ENCODE peak calls at places on chromosomes 12 and 14, in seven cellular contexts. I is GM23248, F is fibroblast of lung, E is MM.1S, V is DND-41, K is mesenchymal stem cell, D is adipocyte. S is an unnamed sample.

GRCh38 chr12:9920451-9920850 is 11.7 kb downstream of the CLEC2A start:
- DNase-seq in I (no peak), F (no peak), E (no peak), V (no peak), K (no peak), D (no peak), S (no peak)

GRCh38 chr12:31496257-31496656 is 94.7 kb downstream of the DENND5B start:
- DNase-seq in I (peak; percentile 47), F (no peak), E (no peak), V (no peak), K (no peak), D (peak; percentile 48), S (no peak)

GRCh38 chr12:119512772-119513497 is 80.6 kb upstream of the TMEM233 start:
- DNase-seq in I (peak; percentile 27), F (no peak), E (no peak), V (peak; percentile 25), K (no peak), D (peak; percentile 25), S (peak; percentile 57)

GRCh38 chr12:119444462-119445044 is 110.0 kb downstream of the CCDC60 start:
- DNase-seq in I (peak; percentile 33), F (peak; percentile 2), E (peak; percentile 56), V (peak; percentile 58), K (no peak), D (peak; percentile 7), S (peak; percentile 88)

GRCh38 chr12:104513681-104514080 is 56.9 kb downstream of the CHST11 start:
- DNase-seq in I (no peak), F (no peak), E (no peak), V (no peak), K (no peak), D (no peak), S (peak; percentile 65)

GRCh38 chr12:64976131-64976530 is 145.0 kb downstream of the WIF1 start:
- DNase-seq in I (no peak), F (no peak), E (peak; percentile 50), V (no peak), K (no peak), D (no peak), S (no peak)

GRCh38 chr14:50247245-50247644 is 15.9 kb upstream of the SOS2 start:
- DNase-seq in I (no peak), F (no peak), E (no peak), V (no peak), K (no peak), D (no peak), S (no peak)

GRCh38 chr14:69226178-69226577 is 33.8 kb upstream of the GALNT16 start:
- DNase-seq in I (no peak), F (no peak), E (no peak), V (no peak), K (no peak), D (no peak), S (peak; percentile 23)

GRCh38 chr12:7638064-7638763 is 27.5 kb downstream of the APOBEC1 start:
- DNase-seq in I (no peak), F (no peak), E (peak; percentile 27), V (no peak), K (no peak), D (no peak), S (peak; percentile 90)

GRCh38 chr12:83156800-83157199 is 470.1 kb downstream of the TMTC2 start:
- DNase-seq in I (no peak), F (no peak), E (peak; percentile 18), V (no peak), K (no peak), D (no peak), S (no peak)

GRCh38 chr12:65464930-65465329 is 186.4 kb downstream of the MSRB3 start:
- DNase-seq in I (peak; percentile 85), F (peak; percentile 94), E (no peak), V (no peak), K (peak; percentile 80), D (peak; percentile 97), S (no peak)

DNA sequence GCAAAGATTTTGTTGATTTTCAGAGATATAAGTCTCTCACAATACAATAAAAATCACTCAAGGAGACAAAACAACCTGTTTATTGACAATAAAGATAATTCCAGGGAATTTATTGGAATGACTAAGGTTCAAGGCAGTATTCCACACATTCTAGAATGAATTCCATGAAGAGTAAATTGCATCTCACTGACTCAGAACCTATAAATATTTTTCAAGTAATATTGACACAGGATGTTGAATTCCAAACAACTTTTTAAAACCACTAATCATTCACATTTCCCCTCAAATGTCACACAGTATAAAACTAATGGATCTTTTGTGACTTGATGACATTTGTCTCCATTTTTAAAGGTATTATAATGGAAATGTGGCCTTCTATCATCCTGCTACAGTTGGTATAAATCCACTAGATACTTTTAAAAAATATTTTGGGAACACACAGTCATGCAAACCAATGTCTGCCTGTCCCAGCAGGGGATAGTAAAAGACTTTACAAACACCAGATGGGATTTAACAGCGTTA is 42.1 kb upstream of the LGR5 start:
- DNase-seq in I (peak; percentile 42), F (no peak), E (no peak), V (no peak), K (peak; percentile 6), D (peak; percentile 8), S (peak; percentile 5)
- H3K9ac ChIP-seq in I (no peak overlapping the region), F (no peak overlapping the region), E (no peak overlapping the region), V (no peak overlapping the region), K (peak overlapping the region; percentile 30), D (peak overlapping the region; percentile 48), S (no peak overlapping the region)

GRCh38 chr12:125023065-125023464 is 29.6 kb downstream of the BRI3BP start:
- DNase-seq in I (no peak), F (no peak), E (no peak), V (no peak), K (no peak), D (no peak), S (no peak)
- H3K9ac ChIP-seq in I (no peak overlapping the region), F (no peak overlapping the region), E (no peak overlapping the region), V (no peak overlapping the region), K (no peak overlapping the region), D (no peak overlapping the region), S (no peak overlapping the region)

GRCh38 chr14:75978249-75978731 is 3.5 kb downstream of the TGFB3 start:
- DNase-seq in I (peak; percentile 12), F (no peak), E (no peak), V (no peak), K (no peak), D (no peak), S (no peak)
- H3K9ac ChIP-seq in I (no peak overlapping the region), F (no peak overlapping the region), E (no peak overlapping the region), V (no peak overlapping the region), K (no peak overlapping the region), D (no peak overlapping the region), S (no peak overlapping the region)

DNA sequence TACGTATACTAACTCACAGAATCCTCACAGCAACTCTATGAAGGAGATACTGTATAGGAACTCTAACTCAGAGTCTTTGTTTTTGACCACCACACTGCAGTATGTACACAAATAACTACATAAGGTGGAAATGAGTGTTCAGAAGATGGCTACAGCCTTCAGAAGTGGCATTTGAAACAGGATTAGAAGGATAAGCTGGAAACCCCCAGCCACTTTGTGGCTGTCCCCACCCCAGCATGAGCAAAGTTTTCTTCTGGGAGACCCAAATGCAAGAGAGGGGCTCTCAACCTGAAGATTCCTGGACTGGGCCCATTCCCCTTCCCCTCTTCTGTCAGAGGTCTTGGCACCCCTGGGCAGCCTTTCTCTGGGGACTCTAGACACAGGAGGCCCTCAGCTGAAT is 43.2 kb upstream of the PNMA1 start:
- DNase-seq in I (no peak), F (no peak), E (no peak), V (no peak), K (no peak), D (no peak), S (no peak)
- H3K9ac ChIP-seq in I (peak overlapping the region; percentile 97), F (no peak overlapping the region), E (no peak overlapping the region), V (peak overlapping the region; percentile 85), K (peak overlapping the region; percentile 93), D (peak overlapping the region; percentile 92), S (no peak overlapping the region)

GRCh38 chr12:98808243-98808895 is 163.3 kb downstream of the APAF1 start:
- DNase-seq in I (no peak), F (no peak), E (no peak), V (no peak), K (no peak), D (no peak), S (no peak)
- H3K9ac ChIP-seq in I (no peak overlapping the region), F (no peak overlapping the region), E (no peak overlapping the region), V (no peak overlapping the region), K (no peak overlapping the region), D (no peak overlapping the region), S (no peak overlapping the region)

GRCh38 chr12:116535241-116535640 is 23.9 kb upstream of the MAP1LC3B2 start:
- DNase-seq in I (no peak), F (no peak), E (no peak), V (no peak), K (no peak), D (no peak), S (no peak)

GRCh38 chr12:116533343-116534248 is 25.6 kb upstream of the MAP1LC3B2 start:
- DNase-seq in I (peak; percentile 78), F (peak; percentile 94), E (peak; percentile 57), V (peak; percentile 88), K (peak; percentile 90), D (peak; percentile 83), S (peak; percentile 93)

GRCh38 chr12:116532428-116532827 is 26.8 kb upstream of the MAP1LC3B2 start:
- DNase-seq in I (no peak), F (no peak), E (no peak), V (no peak), K (no peak), D (no peak), S (no peak)

GRCh38 chr12:116534341-116535121 is 24.6 kb upstream of the MAP1LC3B2 start:
- DNase-seq in I (peak; percentile 30), F (peak; percentile 83), E (no peak), V (no peak), K (peak; percentile 61), D (no peak), S (peak; percentile 68)

GRCh38 chr12:116532986-116533342 is 26.2 kb upstream of the MAP1LC3B2 start:
- DNase-seq in I (no peak), F (no peak), E (no peak), V (no peak), K (no peak), D (no peak), S (no peak)
- H3K9ac ChIP-seq in I (no peak overlapping the region), F (no peak overlapping the region), E (no peak overlapping the region), V (peak overlapping the region; percentile 62), K (no peak overlapping the region), D (no peak overlapping the region), S (no peak overlapping the region)

GRCh38 chr12:113220593-113221180 is 577 bp upstream of the TPCN1 start:
- DNase-seq in I (peak; percentile 48), F (no peak), E (no peak), V (no peak), K (no peak), D (peak; percentile 30), S (no peak)
- H3K9ac ChIP-seq in I (peak overlapping the region; percentile 75), F (peak overlapping the region; percentile 43), E (peak overlapping the region; percentile 38), V (peak overlapping the region; percentile 51), K (peak overlapping the region; percentile 97), D (peak overlapping the region; percentile 66), S (peak overlapping the region; percentile 26)

GRCh38 chr12:22285871-22286270 is 48.6 kb downstream of the ST8SIA1 start:
- DNase-seq in I (peak; percentile 32), F (no peak), E (no peak), V (no peak), K (no peak), D (no peak), S (no peak)

GRCh38 chr12:22289250-22289649 is 45.3 kb downstream of the ST8SIA1 start:
- DNase-seq in I (no peak), F (no peak), E (no peak), V (no peak), K (no peak), D (no peak), S (no peak)

GRCh38 chr12:22286569-22286968 is 47.9 kb downstream of the ST8SIA1 start:
- DNase-seq in I (peak; percentile 79), F (peak; percentile 84), E (no peak), V (no peak), K (peak; percentile 77), D (peak; percentile 75), S (no peak)

GRCh38 chr12:22287056-22287455 is 47.5 kb downstream of the ST8SIA1 start:
- DNase-seq in I (peak; percentile 10), F (no peak), E (no peak), V (no peak), K (peak; percentile 14), D (no peak), S (no peak)

GRCh38 chr12:22287776-22288621 is 46.5 kb downstream of the ST8SIA1 start:
- DNase-seq in I (peak; percentile 86), F (peak; percentile 47), E (no peak), V (peak; percentile 48), K (peak; percentile 35), D (no peak), S (peak; percentile 44)
- H3K9ac ChIP-seq in I (no peak overlapping the region), F (no peak overlapping the region), E (no peak overlapping the region), V (no peak overlapping the region), K (peak overlapping the region; percentile 26), D (no peak overlapping the region), S (no peak overlapping the region)